ENCODE peak calls at places on chromosomes 6 and 20, in seven cellular contexts. One of them, this sample, is unnamed.

GRCh38 chr20:63562461-63563185 is 8.7 kb downstream of the FNDC11 start:
- DNase-seq in HCT116: no peak
- DNase-seq in kidney: no peak
- DNase-seq in prostate gland: no peak
- DNase-seq in fibroblast of mammary gland: no peak
- DNase-seq in cardiac muscle cell: no peak
- DNase-seq in sigmoid colon: no peak
- DNase-seq in this sample: no peak

GRCh38 chr6:112289039-112289566 is 34.7 kb upstream of the LAMA4 start:
- DNase-seq in HCT116: no peak
- DNase-seq in kidney: peak
- DNase-seq in prostate gland: no peak
- DNase-seq in fibroblast of mammary gland: peak
- DNase-seq in cardiac muscle cell: peak
- DNase-seq in sigmoid colon: peak
- DNase-seq in this sample: peak

GRCh38 chr6:160431231-160431630 is 83.1 kb downstream of the SLC22A3 start:
- DNase-seq in HCT116: no peak
- DNase-seq in kidney: no peak
- DNase-seq in prostate gland: no peak
- DNase-seq in fibroblast of mammary gland: peak
- DNase-seq in cardiac muscle cell: no peak
- DNase-seq in sigmoid colon: peak
- DNase-seq in this sample: peak

GRCh38 chr6:105452376-105452775 is 49.5 kb upstream of the PREP start:
- DNase-seq in HCT116: no peak
- DNase-seq in kidney: no peak
- DNase-seq in prostate gland: no peak
- DNase-seq in fibroblast of mammary gland: no peak
- DNase-seq in cardiac muscle cell: no peak
- DNase-seq in sigmoid colon: no peak
- DNase-seq in this sample: no peak

GRCh38 chr20:44646023-44646640 is 5.4 kb downstream of the ADA start:
- DNase-seq in HCT116: no peak
- DNase-seq in kidney: peak
- DNase-seq in prostate gland: no peak
- DNase-seq in fibroblast of mammary gland: no peak
- DNase-seq in cardiac muscle cell: no peak
- DNase-seq in sigmoid colon: no peak
- DNase-seq in this sample: no peak

GRCh38 chr20:57262244-57263126 is 4.0 kb downstream of the BMP7 start:
- DNase-seq in HCT116: no peak
- DNase-seq in kidney: no peak
- DNase-seq in prostate gland: no peak
- DNase-seq in fibroblast of mammary gland: no peak
- DNase-seq in cardiac muscle cell: no peak
- DNase-seq in sigmoid colon: no peak
- DNase-seq in this sample: no peak

GRCh38 chr6:27889628-27890315 is 22.4 kb downstream of the OR2B2 start:
- DNase-seq in HCT116: peak
- DNase-seq in kidney: no peak
- DNase-seq in prostate gland: no peak
- DNase-seq in fibroblast of mammary gland: no peak
- DNase-seq in cardiac muscle cell: no peak
- DNase-seq in sigmoid colon: no peak
- DNase-seq in this sample: peak

GRCh38 chr6:83442752-83443151 is 11.9 kb upstream of the ME1 start:
- DNase-seq in HCT116: no peak
- DNase-seq in kidney: no peak
- DNase-seq in prostate gland: no peak
- DNase-seq in fibroblast of mammary gland: peak
- DNase-seq in cardiac muscle cell: no peak
- DNase-seq in sigmoid colon: no peak
- DNase-seq in this sample: no peak

GRCh38 chr6:53437557-53438202 is 88.9 kb upstream of the ELOVL5 start:
- DNase-seq in HCT116: peak
- DNase-seq in kidney: no peak
- DNase-seq in prostate gland: peak
- DNase-seq in fibroblast of mammary gland: peak
- DNase-seq in cardiac muscle cell: peak
- DNase-seq in sigmoid colon: no peak
- DNase-seq in this sample: peak

DNA sequence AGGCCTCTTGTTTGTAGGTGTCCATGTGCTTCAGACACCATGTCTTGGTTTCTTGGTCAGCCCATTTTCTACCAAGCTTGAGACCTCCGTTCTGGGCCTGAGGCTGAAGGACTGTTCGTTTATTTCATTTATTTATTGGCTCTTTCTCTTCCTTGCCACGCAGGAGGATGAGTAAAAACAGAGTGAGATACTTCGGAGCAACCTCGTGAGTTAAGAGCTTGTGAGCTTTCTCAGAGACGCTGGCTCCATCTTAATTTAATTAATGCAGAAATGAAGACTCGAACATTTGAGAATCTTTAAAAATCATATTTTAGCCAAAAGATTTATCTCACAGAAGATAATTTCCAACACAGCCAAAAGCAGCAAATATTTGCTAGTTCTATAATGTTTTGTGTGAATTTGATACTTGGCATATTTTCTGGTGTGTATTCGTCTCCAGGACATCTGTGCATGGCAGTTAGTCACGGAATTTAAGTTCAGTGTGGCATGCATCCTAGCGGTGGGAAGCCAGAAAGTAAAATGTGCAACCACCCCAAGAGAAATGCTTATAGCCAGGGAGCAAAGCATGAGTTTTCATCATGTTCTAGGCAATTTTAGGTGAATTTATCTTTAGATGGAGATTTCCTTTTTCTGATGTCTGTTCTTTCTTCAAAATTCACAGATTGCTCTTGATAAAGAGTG is 76.0 kb downstream of the THBS2 start:
- DNase-seq in HCT116: no peak
- DNase-seq in kidney: no peak
- DNase-seq in prostate gland: no peak
- DNase-seq in fibroblast of mammary gland: no peak
- DNase-seq in cardiac muscle cell: no peak
- DNase-seq in sigmoid colon: no peak
- DNase-seq in this sample: no peak
- TF ChIP-seq CTCF in HCT116: no peak
- TF ChIP-seq CTCF in kidney: no peak
- TF ChIP-seq CTCF in prostate gland: no peak
- TF ChIP-seq CTCF in fibroblast of mammary gland: peak
- TF ChIP-seq CTCF in cardiac muscle cell: peak
- TF ChIP-seq CTCF in sigmoid colon: no peak
- TF ChIP-seq CTCF in this sample: no peak

GRCh38 chr6:96542702-96543101 is 20.2 kb upstream of the FHL5 start:
- DNase-seq in HCT116: no peak
- DNase-seq in kidney: no peak
- DNase-seq in prostate gland: no peak
- DNase-seq in fibroblast of mammary gland: peak
- DNase-seq in cardiac muscle cell: no peak
- DNase-seq in sigmoid colon: no peak
- DNase-seq in this sample: no peak
- TF ChIP-seq CTCF in HCT116: peak
- TF ChIP-seq CTCF in kidney: no peak
- TF ChIP-seq CTCF in prostate gland: no peak
- TF ChIP-seq CTCF in fibroblast of mammary gland: peak
- TF ChIP-seq CTCF in cardiac muscle cell: peak
- TF ChIP-seq CTCF in sigmoid colon: no peak
- TF ChIP-seq CTCF in this sample: no peak

GRCh38 chr6:20340459-20340858 is 61.2 kb upstream of the E2F3 start:
- DNase-seq in HCT116: no peak
- DNase-seq in kidney: no peak
- DNase-seq in prostate gland: no peak
- DNase-seq in fibroblast of mammary gland: no peak
- DNase-seq in cardiac muscle cell: no peak
- DNase-seq in sigmoid colon: no peak
- DNase-seq in this sample: peak
- TF ChIP-seq CTCF in HCT116: no peak
- TF ChIP-seq CTCF in kidney: no peak
- TF ChIP-seq CTCF in prostate gland: no peak
- TF ChIP-seq CTCF in fibroblast of mammary gland: no peak
- TF ChIP-seq CTCF in cardiac muscle cell: no peak
- TF ChIP-seq CTCF in sigmoid colon: no peak
- TF ChIP-seq CTCF in this sample: no peak

GRCh38 chr6:23348185-23348584 is 777.8 kb upstream of the NRSN1 start:
- DNase-seq in HCT116: no peak
- DNase-seq in kidney: no peak
- DNase-seq in prostate gland: no peak
- DNase-seq in fibroblast of mammary gland: no peak
- DNase-seq in cardiac muscle cell: no peak
- DNase-seq in sigmoid colon: no peak
- DNase-seq in this sample: no peak

GRCh38 chr6:23350752-23351453 is 775.1 kb upstream of the NRSN1 start:
- DNase-seq in HCT116: no peak
- DNase-seq in kidney: no peak
- DNase-seq in prostate gland: no peak
- DNase-seq in fibroblast of mammary gland: no peak
- DNase-seq in cardiac muscle cell: no peak
- DNase-seq in sigmoid colon: no peak
- DNase-seq in this sample: no peak

GRCh38 chr6:23354004-23354403 is 772.0 kb upstream of the NRSN1 start:
- DNase-seq in HCT116: no peak
- DNase-seq in kidney: no peak
- DNase-seq in prostate gland: no peak
- DNase-seq in fibroblast of mammary gland: no peak
- DNase-seq in cardiac muscle cell: no peak
- DNase-seq in sigmoid colon: no peak
- DNase-seq in this sample: no peak

GRCh38 chr6:23343610-23344306 is 774.4 kb downstream of the HDGFL1 start:
- DNase-seq in HCT116: no peak
- DNase-seq in kidney: no peak
- DNase-seq in prostate gland: no peak
- DNase-seq in fibroblast of mammary gland: no peak
- DNase-seq in cardiac muscle cell: peak
- DNase-seq in sigmoid colon: no peak
- DNase-seq in this sample: no peak

DNA sequence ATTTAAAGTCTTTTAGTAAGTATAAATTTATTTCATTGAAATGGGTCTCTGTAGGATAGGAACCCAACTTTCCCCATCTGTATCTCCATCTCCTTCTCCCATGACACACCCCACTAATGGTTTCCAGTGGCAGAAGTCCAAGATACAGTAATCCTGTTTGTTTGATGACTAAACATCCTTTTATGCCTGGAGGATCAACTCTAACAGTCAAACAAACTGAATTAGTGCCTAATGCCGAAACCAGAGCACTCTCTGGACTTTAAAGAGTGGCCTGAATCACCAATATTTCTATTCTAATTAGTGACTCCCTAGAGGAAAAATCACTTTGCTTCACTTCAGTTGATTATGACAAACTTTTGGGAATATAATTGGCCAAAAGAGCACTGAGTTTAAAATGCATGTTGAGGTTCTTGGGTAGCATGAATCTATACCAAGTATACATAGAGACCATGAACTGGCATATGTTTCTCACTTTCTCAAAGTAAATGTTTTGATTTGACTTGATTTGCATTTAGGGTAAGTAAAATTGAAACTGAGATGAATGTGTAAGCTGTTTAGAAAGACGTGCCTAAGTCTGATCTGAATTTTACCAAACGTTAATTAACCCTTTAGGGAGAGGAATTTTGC is 776.4 kb upstream of the NRSN1 start:
- DNase-seq in HCT116: peak
- DNase-seq in kidney: no peak
- DNase-seq in prostate gland: no peak
- DNase-seq in fibroblast of mammary gland: peak
- DNase-seq in cardiac muscle cell: no peak
- DNase-seq in sigmoid colon: no peak
- DNase-seq in this sample: peak
- TF ChIP-seq CTCF in HCT116: no peak
- TF ChIP-seq CTCF in kidney: no peak
- TF ChIP-seq CTCF in prostate gland: no peak
- TF ChIP-seq CTCF in fibroblast of mammary gland: no peak
- TF ChIP-seq CTCF in cardiac muscle cell: no peak
- TF ChIP-seq CTCF in sigmoid colon: no peak
- TF ChIP-seq CTCF in this sample: no peak

GRCh38 chr20:25481235-25481917 is 73.9 kb downstream of the GINS1 start:
- DNase-seq in HCT116: no peak
- DNase-seq in kidney: peak
- DNase-seq in prostate gland: no peak
- DNase-seq in fibroblast of mammary gland: no peak
- DNase-seq in cardiac muscle cell: no peak
- DNase-seq in sigmoid colon: no peak
- DNase-seq in this sample: no peak
- TF ChIP-seq CTCF in HCT116: peak
- TF ChIP-seq CTCF in kidney: no peak
- TF ChIP-seq CTCF in prostate gland: no peak
- TF ChIP-seq CTCF in fibroblast of mammary gland: no peak
- TF ChIP-seq CTCF in cardiac muscle cell: no peak
- TF ChIP-seq CTCF in sigmoid colon: no peak
- TF ChIP-seq CTCF in this sample: no peak